ENCODE peak calls at places on chromosome 20, in four cellular contexts. Q is GM10248; X is activated naive CD4-positive, alpha-beta T cell; M is AG09319. A is an unnamed sample.

GRCh38 chr20:31815408-31816188 is 3.6 kb upstream of the MYLK2 start:
- DNase-seq in X (no peak), Q (no peak), M (no peak), A (no peak)

GRCh38 chr20:32356935-32357868 is 929 bp upstream of the ASXL1 start:
- DNase-seq in M (no peak), Q (no peak), X (no peak), A (peak; percentile 29)

GRCh38 chr20:62337558-62338293 is 29.4 kb downstream of the LAMA5 start:
- DNase-seq in M (no peak), X (no peak), Q (no peak), A (no peak)

GRCh38 chr20:38139156-38139912 is 25.7 kb downstream of the TGM2 start:
- DNase-seq in Q (no peak), M (no peak), X (no peak), A (no peak)

GRCh38 chr20:1619861-1620444 is at the start of gene SIRPB1:
- DNase-seq in Q (peak; percentile 4), M (no peak), X (no peak), A (no peak)

GRCh38 chr20:33323236-33323635 is 40.2 kb downstream of the BPIFB1 start:
- DNase-seq in X (no peak), Q (no peak), M (no peak), A (no peak)

GRCh38 chr20:58293453-58293852 is 16.1 kb upstream of the RAB22A start:
- DNase-seq in X (no peak), Q (no peak), M (no peak), A (no peak)

GRCh38 chr20:38043512-38044300 is 10.2 kb downstream of the RPRD1B start:
- DNase-seq in Q (no peak), M (peak; percentile 25), X (no peak), A (peak; percentile 78)

GRCh38 chr20:9348746-9349145 is 165.6 kb upstream of the LAMP5 start:
- DNase-seq in X (no peak), M (no peak), Q (no peak), A (peak; percentile 20)

GRCh38 chr20:59770270-59770669 is 163.2 kb downstream of the SYCP2 start:
- DNase-seq in M (no peak), Q (no peak), X (no peak), A (no peak)

GRCh38 chr20:4689224-4689623 is 32.5 kb upstream of the PRND start:
- DNase-seq in X (no peak), M (no peak), Q (no peak), A (no peak)

GRCh38 chr20:61205769-61206168 is 46.3 kb upstream of the CDH4 start:
- DNase-seq in Q (no peak), M (no peak), X (no peak), A (no peak)

GRCh38 chr20:23116301-23117089 is 30.4 kb upstream of the CD93 start:
- DNase-seq in Q (no peak), M (no peak), X (no peak), A (no peak)

GRCh38 chr20:8853805-8854338 is 215.0 kb upstream of the PLCB4 start:
- DNase-seq in Q (peak; percentile 46), M (no peak), X (no peak), A (peak; percentile 84)

GRCh38 chr20:11204926-11205768 is 531.3 kb upstream of the JAG1 start:
- DNase-seq in X (no peak), M (no peak), Q (peak; percentile 24), A (peak; percentile 70)

GRCh38 chr20:61073376-61073775 is 178.7 kb upstream of the CDH4 start:
- DNase-seq in M (no peak), X (no peak), Q (no peak), A (no peak)

GRCh38 chr20:4880051-4880450 is 121.3 kb downstream of the SLC23A2 start:
- DNase-seq in Q (no peak), X (no peak), M (no peak), A (no peak)

GRCh38 chr20:62766071-62766450 is 30.2 kb upstream of the MRGBP start:
- DNase-seq in Q (no peak), M (no peak), X (no peak), A (no peak)

GRCh38 chr20:50577175-50578018 is 67.2 kb downstream of the PTPN1 start:
- DNase-seq in Q (no peak), M (no peak), X (no peak), A (no peak)

GRCh38 chr20:37095609-37096414 is at the start of gene RBL1:
- DNase-seq in M (peak; percentile 57), Q (peak; percentile 87), X (peak; percentile 86), A (peak; percentile 91)

GRCh38 chr20:45944151-45944964 is 9.9 kb downstream of the PCIF1 start:
- DNase-seq in M (no peak), X (no peak), Q (no peak), A (peak; percentile 38)

GRCh38 chr20:2118783-2119182 is 17.2 kb downstream of the STK35 start:
- DNase-seq in M (no peak), Q (no peak), X (no peak), A (no peak)

GRCh38 chr20:20209684-20210083 is 157.4 kb downstream of the CFAP61 start:
- DNase-seq in X (no peak), Q (no peak), M (no peak), A (no peak)

GRCh38 chr20:43736588-43737091 is 9.8 kb upstream of the GTSF1L start:
- DNase-seq in M (no peak), Q (peak; percentile 73), X (no peak), A (no peak)

GRCh38 chr20:37511605-37512275 is 9.3 kb upstream of the NNAT start:
- DNase-seq in Q (no peak), X (no peak), M (peak; percentile 49), A (peak; percentile 54)

GRCh38 chr20:47487175-47487917 is 14.3 kb upstream of the NCOA3 start:
- DNase-seq in X (peak; percentile 17), Q (peak; percentile 72), M (no peak), A (no peak)

GRCh38 chr20:37897008-37897548 is 5.8 kb upstream of the VSTM2L start:
- DNase-seq in X (no peak), M (no peak), Q (no peak), A (peak; percentile 42)

GRCh38 chr20:20014659-20015058 is 2.5 kb upstream of the NAA20 start:
- DNase-seq in M (no peak), X (no peak), Q (no peak), A (no peak)

GRCh38 chr20:31670371-31671228 is 32.9 kb downstream of the COX4I2 start:
- DNase-seq in X (no peak), M (no peak), Q (no peak), A (peak; percentile 49)

GRCh38 chr20:63291811-63292210 is 1.2 kb upstream of the COL20A1 start:
- DNase-seq in Q (no peak), M (no peak), X (no peak), A (no peak)

GRCh38 chr20:63626424-63627128 is at the start of gene GMEB2:
- DNase-seq in M (peak; percentile 12), Q (peak; percentile 87), X (no peak), A (no peak)

GRCh38 chr20:3910868-3911267 is 21.7 kb downstream of the PANK2 start:
- DNase-seq in M (no peak), X (no peak), Q (no peak), A (no peak)

GRCh38 chr20:56362833-56363413 is 4.1 kb downstream of the FAM210B start:
- DNase-seq in M (no peak), X (no peak), Q (no peak), A (no peak)

GRCh38 chr20:41355598-41356203 is 10.9 kb downstream of the EMILIN3 start:
- DNase-seq in M (no peak), Q (no peak), X (no peak), A (no peak)

GRCh38 chr20:36919715-36920333 is 31.7 kb downstream of the SAMHD1 start:
- DNase-seq in X (no peak), Q (peak; percentile 71), M (no peak), A (peak; percentile 62)

GRCh38 chr20:9301129-9302072 is 213.0 kb upstream of the LAMP5 start:
- DNase-seq in X (no peak), M (peak; percentile 39), Q (no peak), A (peak; percentile 70)

GRCh38 chr20:32521780-32522524 is 63.2 kb downstream of the NOL4L start:
- DNase-seq in M (peak; percentile 10), Q (peak; percentile 79), X (peak; percentile 20), A (peak; percentile 36)

GRCh38 chr20:37845261-37845681 is 57.7 kb upstream of the VSTM2L start:
- DNase-seq in M (no peak), X (no peak), Q (no peak), A (no peak)

GRCh38 chr20:5569021-5569420 is 181.2 kb upstream of the SHLD1 start:
- DNase-seq in M (no peak), X (no peak), Q (no peak), A (peak; percentile 61)

A was measured in astrocyte of the spinal cord.